ENCODE peak calls at places on chromosome 3, in four cellular contexts. G, K, R and H are unnamed samples.

GRCh38 chr3:158918008-158918407 is 116.2 kb downstream of the MFSD1 start:
- DNase-seq in R (peak), G (peak), K (peak), H (peak)

GRCh38 chr3:112136959-112137693 is 4.1 kb upstream of the GCSAM start:
- DNase-seq in K (peak), G (peak), R (peak), H (peak)

GRCh38 chr3:67291287-67292252 is 293.5 kb downstream of the KBTBD8 start:
- DNase-seq in R (no peak), G (no peak), K (peak), H (no peak)

GRCh38 chr3:64203216-64203615 is 22.1 kb downstream of the PRICKLE2 start:
- DNase-seq in G (no peak), R (no peak), K (no peak), H (no peak)

GRCh38 chr3:134038071-134038491 is 8.4 kb upstream of the SLCO2A1 start:
- DNase-seq in R (no peak), G (no peak), K (no peak), H (no peak)

GRCh38 chr3:48372377-48372770 is 355 bp downstream of the FBXW12 start:
- DNase-seq in K (no peak), G (no peak), R (no peak), H (no peak)

GRCh38 chr3:196144383-196145105 is 62.7 kb upstream of the TFRC start:
- DNase-seq in G (no peak), R (no peak), K (no peak), H (no peak)

GRCh38 chr3:169619793-169620192 is 43.7 kb downstream of the MECOM start:
- DNase-seq in K (no peak), R (no peak), G (no peak), H (no peak)

GRCh38 chr3:123618768-123619484 is 34.1 kb upstream of the HACD2 start:
- DNase-seq in G (no peak), R (no peak), K (no peak), H (no peak)

GRCh38 chr3:79421273-79421672 is 346.5 kb downstream of the ROBO1 start:
- DNase-seq in R (no peak), G (no peak), K (no peak), H (no peak)

GRCh38 chr3:122427857-122428471 is 12.1 kb upstream of the WDR5B start:
- DNase-seq in R (no peak), G (no peak), K (no peak), H (no peak)

GRCh38 chr3:49134471-49135265 is 1.8 kb upstream of the LAMB2 start:
- DNase-seq in R (no peak), G (peak), K (peak), H (no peak)

GRCh38 chr3:63625161-63625560 is 27.3 kb upstream of the SNTN start:
- DNase-seq in R (no peak), G (no peak), K (no peak), H (no peak)

GRCh38 chr3:13895155-13896105 is 15.6 kb upstream of the WNT7A start:
- DNase-seq in R (peak), G (peak), K (peak), H (peak)

GRCh38 chr3:73546961-73547360 is 77.8 kb downstream of the PDZRN3 start:
- DNase-seq in R (no peak), K (no peak), G (no peak), H (no peak)

GRCh38 chr3:25348996-25349576 is 79.0 kb upstream of the RARB start:
- DNase-seq in K (no peak), G (no peak), R (no peak), H (no peak)
- TF ChIP-seq ELF4 in K (no peak), G (no peak), R (no peak), H (no peak)

DNA sequence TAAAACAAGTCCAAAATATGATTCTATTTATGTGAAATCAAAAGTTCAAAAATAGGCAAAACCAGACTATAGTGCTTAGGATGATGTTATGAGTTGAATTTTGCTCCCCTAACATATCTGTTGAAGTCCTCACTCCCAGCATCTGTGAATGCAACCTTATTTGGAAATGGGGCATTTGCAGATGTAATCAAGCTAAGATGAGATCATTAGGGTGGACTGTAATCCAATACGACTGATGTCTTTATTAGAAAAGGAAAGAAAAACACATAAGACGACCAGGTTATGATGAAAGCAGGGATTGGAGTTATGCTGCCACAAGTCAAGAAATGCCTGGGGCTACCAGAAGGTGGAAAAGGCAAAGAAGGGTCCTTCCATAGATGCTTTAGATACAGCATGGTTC is 110.5 kb upstream of the CCDC39 start:
- DNase-seq in R (no peak), G (no peak), K (no peak), H (no peak)
- TF ChIP-seq ELF4 in R (no peak), G (no peak), K (no peak), H (no peak)

DNA sequence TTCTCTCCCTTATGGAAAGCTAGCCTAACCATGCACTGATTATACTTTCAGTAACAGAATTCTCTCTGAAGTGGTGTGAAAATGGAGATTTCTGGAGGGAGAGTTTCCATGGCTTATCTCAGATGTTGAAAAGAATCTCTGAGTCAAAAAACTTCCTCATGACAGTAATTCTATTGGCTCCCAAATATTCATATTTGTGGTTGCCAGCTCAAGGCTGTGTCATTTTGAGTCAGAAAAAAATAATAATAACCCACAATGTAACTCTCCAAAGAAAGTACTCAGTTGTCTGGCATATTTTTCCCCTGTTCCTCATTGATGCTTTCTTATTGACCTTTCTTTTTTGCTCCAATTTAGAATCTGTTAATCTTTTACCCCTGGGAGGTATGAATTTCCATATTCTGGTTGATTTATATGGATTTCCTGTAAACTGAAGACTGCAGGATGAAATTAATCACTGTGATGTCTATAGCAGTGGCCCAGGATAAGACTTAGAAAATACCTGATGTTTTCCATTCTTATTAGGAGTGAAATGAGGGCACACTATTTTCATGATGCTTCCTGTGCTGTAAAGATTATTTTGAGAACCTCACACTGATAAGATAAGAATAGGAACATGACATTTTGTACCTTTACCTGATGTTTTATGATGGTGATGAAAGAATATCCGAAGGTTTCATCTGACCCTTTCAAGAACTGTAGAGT is 149.5 kb upstream of the EPHA3 start:
- DNase-seq in G (no peak), K (no peak), R (no peak), H (no peak)
- TF ChIP-seq ELF4 in G (no peak), K (no peak), R (no peak), H (no peak)

DNA sequence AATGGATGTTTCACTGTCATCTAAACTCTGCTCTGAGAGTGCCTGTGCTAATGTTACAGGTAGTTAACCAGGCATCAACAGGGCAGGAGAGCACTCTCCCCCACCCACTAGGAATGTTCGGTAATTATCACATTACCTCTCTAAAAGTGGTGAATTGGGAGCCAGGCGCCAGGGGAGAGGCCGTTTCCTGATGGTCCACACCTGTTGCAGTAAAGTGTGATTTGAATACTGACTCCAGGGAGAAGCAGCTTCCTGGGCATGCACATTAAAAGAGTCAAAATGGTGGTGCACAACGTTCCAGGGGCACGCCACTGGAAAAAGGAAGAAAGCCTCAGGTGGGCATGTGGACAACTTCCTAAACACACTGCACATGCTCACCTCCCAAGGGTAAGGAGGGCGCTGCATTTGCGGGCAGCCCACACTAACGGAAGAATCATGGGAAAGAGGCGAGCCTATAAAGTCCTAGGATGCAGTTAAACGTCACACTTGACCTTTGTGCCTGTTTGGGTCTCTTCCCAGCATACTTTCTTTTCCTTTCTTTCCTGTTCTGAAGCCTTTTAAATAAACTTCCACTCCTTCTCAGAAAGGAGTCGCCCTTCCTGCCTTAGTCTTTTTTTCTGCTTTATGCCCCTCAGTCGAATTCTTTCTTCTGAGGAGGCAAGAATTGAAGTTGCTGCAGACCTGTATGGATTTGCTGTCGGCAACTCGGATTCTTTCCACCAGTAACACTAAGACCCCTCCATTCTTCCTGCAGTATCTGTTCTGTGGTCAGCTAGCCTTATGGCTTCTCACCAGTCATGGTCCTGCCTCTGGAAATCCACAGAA is 28.9 kb upstream of the GPD1L start:
- DNase-seq in R (peak), K (peak), G (peak), H (no peak)
- TF ChIP-seq ELF4 in R (no peak), K (no peak), G (no peak), H (no peak)

DNA sequence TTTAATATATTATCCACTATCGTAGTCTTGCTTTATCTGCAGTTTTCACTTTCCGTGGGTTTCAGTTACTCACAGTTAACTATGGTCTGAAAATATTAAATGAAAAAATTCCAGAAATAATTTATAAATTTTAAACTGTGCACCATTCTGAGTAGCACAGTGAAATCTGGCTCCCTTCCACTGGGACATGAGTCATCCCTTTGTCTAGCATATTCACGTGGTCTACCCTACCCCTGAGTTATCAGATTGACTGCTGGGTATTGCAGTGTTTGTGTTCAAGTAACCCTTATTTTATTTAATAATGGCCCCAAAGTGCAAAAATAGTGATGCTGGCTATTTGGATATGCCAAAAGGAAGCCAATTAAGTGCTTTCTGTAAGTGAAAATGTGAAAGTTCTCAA is 539.5 kb upstream of the AGTR1 start:
- DNase-seq in G (no peak), R (no peak), K (no peak), H (no peak)
- TF ChIP-seq ELF4 in G (no peak), R (no peak), K (no peak), H (no peak)